ENCODE peak calls at places on chromosome 17, in four cellular contexts. Q is heart right ventricle, I is germinal center, X is COLO829. F is an unnamed sample.

GRCh38 chr17:1228752-1229353 is 41.4 kb upstream of the BHLHA9 start:
- DNase-seq in Q (peak), I (peak), X (no peak), F (no peak)

GRCh38 chr17:17859909-17860760 is 23.3 kb upstream of the SREBF1 start:
- DNase-seq in Q (peak), I (peak), X (peak), F (peak)

GRCh38 chr17:44502598-44503079 is 567 bp downstream of the GPATCH8 start:
- DNase-seq in Q (no peak), I (no peak), X (no peak), F (peak)

GRCh38 chr17:16941643-16942042 is 30.3 kb downstream of the TNFRSF13B start:
- DNase-seq in Q (no peak), I (no peak), X (no peak), F (no peak)

GRCh38 chr17:4405038-4405669 is 28.6 kb upstream of the SPNS3 start:
- DNase-seq in Q (no peak), I (peak), X (no peak), F (no peak)

GRCh38 chr17:5821057-5821456 is 236.7 kb upstream of the NLRP1 start:
- DNase-seq in Q (no peak), I (no peak), X (no peak), F (no peak)

GRCh38 chr17:31357831-31358400 is 33.6 kb upstream of the RAB11FIP4 start:
- DNase-seq in Q (no peak), I (no peak), X (no peak), F (no peak)

GRCh38 chr17:76276461-76277299 is 11.5 kb downstream of the UBALD2 start:
- DNase-seq in Q (no peak), I (no peak), X (no peak), F (no peak)

GRCh38 chr17:47821031-47821423 is 567 bp downstream of the OSBPL7 start:
- DNase-seq in Q (no peak), I (no peak), X (no peak), F (no peak)

GRCh38 chr17:58281511-58282011 is 826 bp upstream of the MPO start:
- DNase-seq in Q (no peak), I (no peak), X (no peak), F (no peak)

GRCh38 chr17:71909155-71909554 is 211.7 kb upstream of the SOX9 start:
- DNase-seq in Q (no peak), I (no peak), X (no peak), F (peak)

GRCh38 chr17:66655861-66656260 is 179.1 kb upstream of the CACNG5 start:
- DNase-seq in Q (no peak), I (no peak), X (peak), F (peak)

GRCh38 chr17:2025622-2026309 is 632 bp upstream of the RTN4RL1 start:
- DNase-seq in Q (peak), I (no peak), X (peak), F (peak)

GRCh38 chr17:43530303-43531081 is 15.6 kb downstream of the ETV4 start:
- DNase-seq in Q (peak), I (no peak), X (peak), F (peak)

GRCh38 chr17:31074772-31075538 is 19.8 kb upstream of the NF1 start:
- DNase-seq in Q (no peak), I (no peak), X (no peak), F (no peak)

GRCh38 chr17:61130320-61130719 is 269.3 kb upstream of the TBX2 start:
- DNase-seq in Q (no peak), I (no peak), X (no peak), F (no peak)

GRCh38 chr17:181213-182163 is at the start of gene DOC2B:
- DNase-seq in Q (peak), I (no peak), X (no peak), F (no peak)

GRCh38 chr17:82668631-82669099 is 20.4 kb upstream of the WDR45B start:
- DNase-seq in Q (peak), I (peak), X (peak), F (peak)

GRCh38 chr17:5872831-5873230 is 197.3 kb upstream of the WSCD1 start:
- DNase-seq in Q (no peak), I (no peak), X (no peak), F (no peak)

GRCh38 chr17:57574040-57574513 is 171.0 kb downstream of the CCDC182 start:
- DNase-seq in Q (peak), I (no peak), X (no peak), F (no peak)

GRCh38 chr17:14792751-14793150 is 472.4 kb downstream of the PMP22 start:
- DNase-seq in Q (no peak), I (no peak), X (no peak), F (no peak)

GRCh38 chr17:33234930-33235685 is 58.0 kb downstream of the ASIC2 start:
- DNase-seq in Q (peak), I (no peak), X (peak), F (no peak)

GRCh38 chr17:45371414-45372324 is 54.8 kb upstream of the MAP3K14 start:
- DNase-seq in Q (peak), I (no peak), X (peak), F (peak)